ENCODE peak calls at places on chromosomes 5 and 9, in six cellular contexts. M is retina, C is HEK293T, T is MM.1S, X is iPS DF 6.9, L is amniotic stem cell. O is an unnamed sample.

GRCh38 chr5:138654281-138654867 is 79.2 kb upstream of the HSPA9 start:
- DNase-seq in L (no peak), C (no peak), X (no peak), M (no peak), T (peak; percentile 88), O (no peak)

GRCh38 chr9:73133921-73134407 is 17.7 kb upstream of the ANXA1 start:
- DNase-seq in M (no peak), C (no peak), X (no peak), T (peak; percentile 55), L (no peak), O (peak; percentile 8)

GRCh38 chr9:97956365-97956764 is 18.4 kb upstream of the HEMGN start:
- DNase-seq in L (no peak), C (no peak), X (no peak), M (no peak), T (no peak), O (no peak)

GRCh38 chr9:76181020-76181641 is 213.1 kb downstream of the RFK start:
- DNase-seq in M (no peak), C (no peak), L (no peak), X (no peak), T (peak; percentile 39), O (peak; percentile 20)

GRCh38 chr5:103804714-103805113 is 242.1 kb upstream of the NUDT12 start:
- DNase-seq in X (no peak), L (no peak), M (no peak), T (no peak), C (no peak), O (no peak)

GRCh38 chr5:67038817-67039603 is 157.6 kb downstream of the CD180 start:
- DNase-seq in M (no peak), L (no peak), T (no peak), C (no peak), X (no peak), O (no peak)

GRCh38 chr5:159669559-159669958 is 246.7 kb upstream of the ADRA1B start:
- DNase-seq in L (no peak), T (no peak), C (no peak), M (no peak), X (no peak), O (no peak)

GRCh38 chr9:132744881-132745761 is 74.9 kb downstream of the GTF3C4 start:
- DNase-seq in M (peak; percentile 81), L (no peak), C (peak; percentile 61), X (no peak), T (no peak), O (no peak)

GRCh38 chr9:87740198-87740597 is 14.3 kb downstream of the CTSL start:
- DNase-seq in L (no peak), C (no peak), T (no peak), M (no peak), X (no peak), O (no peak)

GRCh38 chr5:177397875-177398390 is 2.5 kb downstream of the PFN3 start:
- DNase-seq in X (no peak), M (no peak), T (no peak), L (no peak), C (no peak), O (no peak)

GRCh38 chr9:104836235-104836634 is 72.3 kb downstream of the NIPSNAP3B start:
- DNase-seq in M (no peak), C (no peak), X (no peak), T (no peak), L (no peak), O (no peak)

GRCh38 chr5:95403996-95404395 is 12.8 kb downstream of the FAM81B start:
- DNase-seq in M (no peak), L (no peak), C (peak; percentile 12), T (no peak), X (no peak), O (no peak)

GRCh38 chr9:96376926-96377874 is 6.3 kb downstream of the SLC35D2 start:
- DNase-seq in T (no peak), M (no peak), X (no peak), C (peak; percentile 37), L (no peak), O (no peak)

GRCh38 chr5:1762121-1762877 is 37.3 kb downstream of the MRPL36 start:
- DNase-seq in C (no peak), L (no peak), T (no peak), M (no peak), X (no peak), O (no peak)